ENCODE peak calls at places on chromosomes 5 and 9, in nine cellular contexts. One of them, this sample, is unnamed.

GRCh38 chr5:180467028-180467427 is 27.2 kb upstream of the CNOT6 start:
- DNase-seq in tibial artery: no peak
- DNase-seq in stomach: peak; percentile 70
- DNase-seq in Panc1: no peak
- DNase-seq in stimulated activated CD8-positive, alpha-beta memory T cell treated with anti-CD3 and anti-CD28 coated beads, Interleukin-4, amount 100 ng/mL, for 4 hours: no peak
- DNase-seq in cardiac fibroblast: peak; percentile 60
- DNase-seq in mucosa of descending colon: peak; percentile 86
- DNase-seq in NCI-H446 treated with DMSO at 0.1 percent for 48 hours: no peak
- DNase-seq in sciatic nerve: no peak
- DNase-seq in this sample: peak; percentile 61

GRCh38 chr9:137759649-137760321 is 117.8 kb upstream of the CACNA1B start:
- DNase-seq in tibial artery: no peak
- DNase-seq in stomach: no peak
- DNase-seq in Panc1: no peak
- DNase-seq in stimulated activated CD8-positive, alpha-beta memory T cell treated with anti-CD3 and anti-CD28 coated beads, Interleukin-4, amount 100 ng/mL, for 4 hours: no peak
- DNase-seq in cardiac fibroblast: no peak
- DNase-seq in mucosa of descending colon: no peak
- DNase-seq in NCI-H446 treated with DMSO at 0.1 percent for 48 hours: no peak
- DNase-seq in sciatic nerve: no peak
- DNase-seq in this sample: no peak

GRCh38 chr5:151298063-151298462 is 5.5 kb downstream of the SLC36A3 start:
- DNase-seq in tibial artery: no peak
- DNase-seq in stomach: no peak
- DNase-seq in Panc1: peak; percentile 41
- DNase-seq in stimulated activated CD8-positive, alpha-beta memory T cell treated with anti-CD3 and anti-CD28 coated beads, Interleukin-4, amount 100 ng/mL, for 4 hours: no peak
- DNase-seq in cardiac fibroblast: no peak
- DNase-seq in mucosa of descending colon: peak; percentile 11
- DNase-seq in NCI-H446 treated with DMSO at 0.1 percent for 48 hours: peak; percentile 3
- DNase-seq in sciatic nerve: no peak
- DNase-seq in this sample: no peak

GRCh38 chr5:175246242-175246891 is 197.6 kb downstream of the DRD1 start:
- DNase-seq in tibial artery: peak; percentile 86
- DNase-seq in stomach: no peak
- DNase-seq in Panc1: peak; percentile 72
- DNase-seq in stimulated activated CD8-positive, alpha-beta memory T cell treated with anti-CD3 and anti-CD28 coated beads, Interleukin-4, amount 100 ng/mL, for 4 hours: no peak
- DNase-seq in cardiac fibroblast: peak; percentile 56
- DNase-seq in mucosa of descending colon: peak; percentile 9
- DNase-seq in NCI-H446 treated with DMSO at 0.1 percent for 48 hours: no peak
- DNase-seq in sciatic nerve: no peak
- DNase-seq in this sample: peak; percentile 15

GRCh38 chr9:109452761-109453160 is 45.3 kb downstream of the PTPN3 start:
- DNase-seq in tibial artery: no peak
- DNase-seq in stomach: no peak
- DNase-seq in Panc1: no peak
- DNase-seq in stimulated activated CD8-positive, alpha-beta memory T cell treated with anti-CD3 and anti-CD28 coated beads, Interleukin-4, amount 100 ng/mL, for 4 hours: no peak
- DNase-seq in cardiac fibroblast: peak; percentile 80
- DNase-seq in mucosa of descending colon: no peak
- DNase-seq in NCI-H446 treated with DMSO at 0.1 percent for 48 hours: no peak
- DNase-seq in sciatic nerve: no peak
- DNase-seq in this sample: no peak

GRCh38 chr9:123217148-123217585 is 51.2 kb downstream of the STRBP start:
- DNase-seq in tibial artery: no peak
- DNase-seq in stomach: no peak
- DNase-seq in Panc1: no peak
- DNase-seq in stimulated activated CD8-positive, alpha-beta memory T cell treated with anti-CD3 and anti-CD28 coated beads, Interleukin-4, amount 100 ng/mL, for 4 hours: no peak
- DNase-seq in cardiac fibroblast: peak; percentile 8
- DNase-seq in mucosa of descending colon: no peak
- DNase-seq in NCI-H446 treated with DMSO at 0.1 percent for 48 hours: no peak
- DNase-seq in sciatic nerve: no peak
- DNase-seq in this sample: no peak

GRCh38 chr9:127178646-127179632 is 56.5 kb upstream of the ANGPTL2 start:
- DNase-seq in tibial artery: peak; percentile 63
- DNase-seq in stomach: peak; percentile 15
- DNase-seq in Panc1: no peak
- DNase-seq in stimulated activated CD8-positive, alpha-beta memory T cell treated with anti-CD3 and anti-CD28 coated beads, Interleukin-4, amount 100 ng/mL, for 4 hours: no peak
- DNase-seq in cardiac fibroblast: no peak
- DNase-seq in mucosa of descending colon: no peak
- DNase-seq in NCI-H446 treated with DMSO at 0.1 percent for 48 hours: no peak
- DNase-seq in sciatic nerve: peak; percentile 63
- DNase-seq in this sample: peak; percentile 63

GRCh38 chr9:36720043-36720442 is 147.3 kb downstream of the MELK start:
- DNase-seq in tibial artery: no peak
- DNase-seq in stomach: no peak
- DNase-seq in Panc1: no peak
- DNase-seq in stimulated activated CD8-positive, alpha-beta memory T cell treated with anti-CD3 and anti-CD28 coated beads, Interleukin-4, amount 100 ng/mL, for 4 hours: no peak
- DNase-seq in cardiac fibroblast: no peak
- DNase-seq in mucosa of descending colon: no peak
- DNase-seq in NCI-H446 treated with DMSO at 0.1 percent for 48 hours: no peak
- DNase-seq in sciatic nerve: no peak
- DNase-seq in this sample: no peak

GRCh38 chr9:124688238-124688904 is 82.7 kb downstream of the NR6A1 start:
- DNase-seq in tibial artery: no peak
- DNase-seq in stomach: no peak
- DNase-seq in Panc1: no peak
- DNase-seq in stimulated activated CD8-positive, alpha-beta memory T cell treated with anti-CD3 and anti-CD28 coated beads, Interleukin-4, amount 100 ng/mL, for 4 hours: no peak
- DNase-seq in cardiac fibroblast: no peak
- DNase-seq in mucosa of descending colon: no peak
- DNase-seq in NCI-H446 treated with DMSO at 0.1 percent for 48 hours: no peak
- DNase-seq in sciatic nerve: no peak
- DNase-seq in this sample: no peak

GRCh38 chr5:126069329-126069728 is 353.9 kb upstream of the GRAMD2B start:
- DNase-seq in tibial artery: no peak
- DNase-seq in stomach: no peak
- DNase-seq in Panc1: no peak
- DNase-seq in stimulated activated CD8-positive, alpha-beta memory T cell treated with anti-CD3 and anti-CD28 coated beads, Interleukin-4, amount 100 ng/mL, for 4 hours: no peak
- DNase-seq in cardiac fibroblast: no peak
- DNase-seq in mucosa of descending colon: no peak
- DNase-seq in NCI-H446 treated with DMSO at 0.1 percent for 48 hours: no peak
- DNase-seq in sciatic nerve: no peak
- DNase-seq in this sample: no peak

GRCh38 chr5:172583931-172584511 is 57.0 kb upstream of the NEURL1B start:
- DNase-seq in tibial artery: no peak
- DNase-seq in stomach: no peak
- DNase-seq in Panc1: no peak
- DNase-seq in stimulated activated CD8-positive, alpha-beta memory T cell treated with anti-CD3 and anti-CD28 coated beads, Interleukin-4, amount 100 ng/mL, for 4 hours: no peak
- DNase-seq in cardiac fibroblast: peak; percentile 71
- DNase-seq in mucosa of descending colon: no peak
- DNase-seq in NCI-H446 treated with DMSO at 0.1 percent for 48 hours: no peak
- DNase-seq in sciatic nerve: peak; percentile 52
- DNase-seq in this sample: no peak

GRCh38 chr5:33148076-33148501 is 292.7 kb upstream of the TARS1 start:
- DNase-seq in tibial artery: no peak
- DNase-seq in stomach: no peak
- DNase-seq in Panc1: peak; percentile 77
- DNase-seq in stimulated activated CD8-positive, alpha-beta memory T cell treated with anti-CD3 and anti-CD28 coated beads, Interleukin-4, amount 100 ng/mL, for 4 hours: no peak
- DNase-seq in cardiac fibroblast: peak; percentile 92
- DNase-seq in mucosa of descending colon: no peak
- DNase-seq in NCI-H446 treated with DMSO at 0.1 percent for 48 hours: no peak
- DNase-seq in sciatic nerve: peak; percentile 65
- DNase-seq in this sample: no peak

GRCh38 chr9:36396985-36397384 is 3.1 kb downstream of the RNF38 start:
- DNase-seq in tibial artery: no peak
- DNase-seq in stomach: no peak
- DNase-seq in Panc1: no peak
- DNase-seq in stimulated activated CD8-positive, alpha-beta memory T cell treated with anti-CD3 and anti-CD28 coated beads, Interleukin-4, amount 100 ng/mL, for 4 hours: no peak
- DNase-seq in cardiac fibroblast: no peak
- DNase-seq in mucosa of descending colon: no peak
- DNase-seq in NCI-H446 treated with DMSO at 0.1 percent for 48 hours: no peak
- DNase-seq in sciatic nerve: no peak
- DNase-seq in this sample: no peak

GRCh38 chr5:133602829-133603380 is 9.4 kb downstream of the FSTL4 start:
- DNase-seq in tibial artery: no peak
- DNase-seq in stomach: no peak
- DNase-seq in Panc1: no peak
- DNase-seq in stimulated activated CD8-positive, alpha-beta memory T cell treated with anti-CD3 and anti-CD28 coated beads, Interleukin-4, amount 100 ng/mL, for 4 hours: no peak
- DNase-seq in cardiac fibroblast: no peak
- DNase-seq in mucosa of descending colon: no peak
- DNase-seq in NCI-H446 treated with DMSO at 0.1 percent for 48 hours: no peak
- DNase-seq in sciatic nerve: no peak
- DNase-seq in this sample: no peak

GRCh38 chr9:98708933-98709911 is at the start of gene GABBR2:
- DNase-seq in tibial artery: no peak
- DNase-seq in stomach: no peak
- DNase-seq in Panc1: no peak
- DNase-seq in stimulated activated CD8-positive, alpha-beta memory T cell treated with anti-CD3 and anti-CD28 coated beads, Interleukin-4, amount 100 ng/mL, for 4 hours: no peak
- DNase-seq in cardiac fibroblast: no peak
- DNase-seq in mucosa of descending colon: no peak
- DNase-seq in NCI-H446 treated with DMSO at 0.1 percent for 48 hours: no peak
- DNase-seq in sciatic nerve: no peak
- DNase-seq in this sample: no peak

GRCh38 chr5:74586831-74587230 is 53.7 kb downstream of the ENC1 start:
- DNase-seq in tibial artery: no peak
- DNase-seq in stomach: no peak
- DNase-seq in Panc1: no peak
- DNase-seq in stimulated activated CD8-positive, alpha-beta memory T cell treated with anti-CD3 and anti-CD28 coated beads, Interleukin-4, amount 100 ng/mL, for 4 hours: no peak
- DNase-seq in cardiac fibroblast: no peak
- DNase-seq in mucosa of descending colon: no peak
- DNase-seq in NCI-H446 treated with DMSO at 0.1 percent for 48 hours: no peak
- DNase-seq in sciatic nerve: no peak
- DNase-seq in this sample: no peak

GRCh38 chr9:75120661-75121060 is 32.3 kb downstream of the OSTF1 start:
- DNase-seq in tibial artery: no peak
- DNase-seq in stomach: no peak
- DNase-seq in Panc1: no peak
- DNase-seq in stimulated activated CD8-positive, alpha-beta memory T cell treated with anti-CD3 and anti-CD28 coated beads, Interleukin-4, amount 100 ng/mL, for 4 hours: no peak
- DNase-seq in cardiac fibroblast: no peak
- DNase-seq in mucosa of descending colon: no peak
- DNase-seq in NCI-H446 treated with DMSO at 0.1 percent for 48 hours: no peak
- DNase-seq in sciatic nerve: no peak
- DNase-seq in this sample: no peak

GRCh38 chr9:22469928-22470544 is 23.4 kb downstream of the DMRTA1 start:
- DNase-seq in tibial artery: no peak
- DNase-seq in stomach: no peak
- DNase-seq in Panc1: no peak
- DNase-seq in stimulated activated CD8-positive, alpha-beta memory T cell treated with anti-CD3 and anti-CD28 coated beads, Interleukin-4, amount 100 ng/mL, for 4 hours: no peak
- DNase-seq in cardiac fibroblast: peak; percentile 29
- DNase-seq in mucosa of descending colon: peak; percentile 42
- DNase-seq in NCI-H446 treated with DMSO at 0.1 percent for 48 hours: peak; percentile 27
- DNase-seq in sciatic nerve: no peak
- DNase-seq in this sample: no peak

GRCh38 chr9:123401879-123402513 is 46.0 kb downstream of the CRB2 start:
- DNase-seq in tibial artery: no peak
- DNase-seq in stomach: no peak
- DNase-seq in Panc1: peak; percentile 18
- DNase-seq in stimulated activated CD8-positive, alpha-beta memory T cell treated with anti-CD3 and anti-CD28 coated beads, Interleukin-4, amount 100 ng/mL, for 4 hours: no peak
- DNase-seq in cardiac fibroblast: peak; percentile 68
- DNase-seq in mucosa of descending colon: peak; percentile 57
- DNase-seq in NCI-H446 treated with DMSO at 0.1 percent for 48 hours: peak; percentile 24
- DNase-seq in sciatic nerve: no peak
- DNase-seq in this sample: no peak

GRCh38 chr5:58148366-58148765 is 311.5 kb downstream of the PLK2 start:
- DNase-seq in tibial artery: no peak
- DNase-seq in stomach: no peak
- DNase-seq in Panc1: no peak
- DNase-seq in stimulated activated CD8-positive, alpha-beta memory T cell treated with anti-CD3 and anti-CD28 coated beads, Interleukin-4, amount 100 ng/mL, for 4 hours: no peak
- DNase-seq in cardiac fibroblast: no peak
- DNase-seq in mucosa of descending colon: no peak
- DNase-seq in NCI-H446 treated with DMSO at 0.1 percent for 48 hours: no peak
- DNase-seq in sciatic nerve: no peak
- DNase-seq in this sample: no peak

GRCh38 chr5:39264528-39264927 is 45.2 kb upstream of the FYB1 start:
- DNase-seq in tibial artery: no peak
- DNase-seq in stomach: no peak
- DNase-seq in Panc1: no peak
- DNase-seq in stimulated activated CD8-positive, alpha-beta memory T cell treated with anti-CD3 and anti-CD28 coated beads, Interleukin-4, amount 100 ng/mL, for 4 hours: no peak
- DNase-seq in cardiac fibroblast: no peak
- DNase-seq in mucosa of descending colon: no peak
- DNase-seq in NCI-H446 treated with DMSO at 0.1 percent for 48 hours: no peak
- DNase-seq in sciatic nerve: no peak
- DNase-seq in this sample: no peak

GRCh38 chr5:32159328-32160072 is 14.6 kb downstream of the GOLPH3 start:
- DNase-seq in tibial artery: no peak
- DNase-seq in stomach: no peak
- DNase-seq in Panc1: no peak
- DNase-seq in stimulated activated CD8-positive, alpha-beta memory T cell treated with anti-CD3 and anti-CD28 coated beads, Interleukin-4, amount 100 ng/mL, for 4 hours: no peak
- DNase-seq in cardiac fibroblast: no peak
- DNase-seq in mucosa of descending colon: no peak
- DNase-seq in NCI-H446 treated with DMSO at 0.1 percent for 48 hours: no peak
- DNase-seq in sciatic nerve: no peak
- DNase-seq in this sample: no peak

GRCh38 chr5:71640408-71640807 is 53.3 kb downstream of the MCCC2 start:
- DNase-seq in tibial artery: no peak
- DNase-seq in stomach: no peak
- DNase-seq in Panc1: no peak
- DNase-seq in stimulated activated CD8-positive, alpha-beta memory T cell treated with anti-CD3 and anti-CD28 coated beads, Interleukin-4, amount 100 ng/mL, for 4 hours: no peak
- DNase-seq in cardiac fibroblast: no peak
- DNase-seq in mucosa of descending colon: no peak
- DNase-seq in NCI-H446 treated with DMSO at 0.1 percent for 48 hours: no peak
- DNase-seq in sciatic nerve: no peak
- DNase-seq in this sample: no peak

GRCh38 chr5:130549884-130550552 is 615.0 kb downstream of the HINT1 start:
- DNase-seq in tibial artery: no peak
- DNase-seq in stomach: no peak
- DNase-seq in Panc1: peak; percentile 52
- DNase-seq in stimulated activated CD8-positive, alpha-beta memory T cell treated with anti-CD3 and anti-CD28 coated beads, Interleukin-4, amount 100 ng/mL, for 4 hours: no peak
- DNase-seq in cardiac fibroblast: peak; percentile 75
- DNase-seq in mucosa of descending colon: no peak
- DNase-seq in NCI-H446 treated with DMSO at 0.1 percent for 48 hours: no peak
- DNase-seq in sciatic nerve: no peak
- DNase-seq in this sample: no peak

GRCh38 chr9:134811673-134812668 is 68.6 kb upstream of the FCN2 start:
- DNase-seq in tibial artery: no peak
- DNase-seq in stomach: no peak
- DNase-seq in Panc1: no peak
- DNase-seq in stimulated activated CD8-positive, alpha-beta memory T cell treated with anti-CD3 and anti-CD28 coated beads, Interleukin-4, amount 100 ng/mL, for 4 hours: no peak
- DNase-seq in cardiac fibroblast: peak; percentile 66
- DNase-seq in mucosa of descending colon: peak; percentile 29
- DNase-seq in NCI-H446 treated with DMSO at 0.1 percent for 48 hours: no peak
- DNase-seq in sciatic nerve: no peak
- DNase-seq in this sample: no peak

GRCh38 chr9:17018001-17018491 is 116.8 kb upstream of the CNTLN start:
- DNase-seq in tibial artery: peak; percentile 95
- DNase-seq in stomach: no peak
- DNase-seq in Panc1: no peak
- DNase-seq in stimulated activated CD8-positive, alpha-beta memory T cell treated with anti-CD3 and anti-CD28 coated beads, Interleukin-4, amount 100 ng/mL, for 4 hours: no peak
- DNase-seq in cardiac fibroblast: peak; percentile 32
- DNase-seq in mucosa of descending colon: no peak
- DNase-seq in NCI-H446 treated with DMSO at 0.1 percent for 48 hours: no peak
- DNase-seq in sciatic nerve: peak; percentile 63
- DNase-seq in this sample: peak; percentile 14

GRCh38 chr9:37935106-37935505 is 31.2 kb upstream of the SLC25A51 start:
- DNase-seq in tibial artery: no peak
- DNase-seq in stomach: no peak
- DNase-seq in Panc1: no peak
- DNase-seq in stimulated activated CD8-positive, alpha-beta memory T cell treated with anti-CD3 and anti-CD28 coated beads, Interleukin-4, amount 100 ng/mL, for 4 hours: no peak
- DNase-seq in cardiac fibroblast: no peak
- DNase-seq in mucosa of descending colon: no peak
- DNase-seq in NCI-H446 treated with DMSO at 0.1 percent for 48 hours: no peak
- DNase-seq in sciatic nerve: no peak
- DNase-seq in this sample: no peak

GRCh38 chr9:82706781-82707180 is 356.2 kb downstream of the RASEF start:
- DNase-seq in tibial artery: no peak
- DNase-seq in stomach: no peak
- DNase-seq in Panc1: no peak
- DNase-seq in stimulated activated CD8-positive, alpha-beta memory T cell treated with anti-CD3 and anti-CD28 coated beads, Interleukin-4, amount 100 ng/mL, for 4 hours: no peak
- DNase-seq in cardiac fibroblast: no peak
- DNase-seq in mucosa of descending colon: no peak
- DNase-seq in NCI-H446 treated with DMSO at 0.1 percent for 48 hours: no peak
- DNase-seq in sciatic nerve: no peak
- DNase-seq in this sample: no peak

GRCh38 chr9:78405461-78405860 is 108.5 kb downstream of the PSAT1 start:
- DNase-seq in tibial artery: no peak
- DNase-seq in stomach: no peak
- DNase-seq in Panc1: no peak
- DNase-seq in stimulated activated CD8-positive, alpha-beta memory T cell treated with anti-CD3 and anti-CD28 coated beads, Interleukin-4, amount 100 ng/mL, for 4 hours: no peak
- DNase-seq in cardiac fibroblast: no peak
- DNase-seq in mucosa of descending colon: no peak
- DNase-seq in NCI-H446 treated with DMSO at 0.1 percent for 48 hours: no peak
- DNase-seq in sciatic nerve: no peak
- DNase-seq in this sample: no peak

GRCh38 chr5:111954516-111955337 is 197.7 kb upstream of the NREP start:
- DNase-seq in tibial artery: no peak
- DNase-seq in stomach: no peak
- DNase-seq in Panc1: no peak
- DNase-seq in stimulated activated CD8-positive, alpha-beta memory T cell treated with anti-CD3 and anti-CD28 coated beads, Interleukin-4, amount 100 ng/mL, for 4 hours: no peak
- DNase-seq in cardiac fibroblast: no peak
- DNase-seq in mucosa of descending colon: no peak
- DNase-seq in NCI-H446 treated with DMSO at 0.1 percent for 48 hours: no peak
- DNase-seq in sciatic nerve: no peak
- DNase-seq in this sample: no peak

GRCh38 chr5:160271396-160271795 is 41.0 kb downstream of the CCNJL start:
- DNase-seq in tibial artery: no peak
- DNase-seq in stomach: no peak
- DNase-seq in Panc1: no peak
- DNase-seq in stimulated activated CD8-positive, alpha-beta memory T cell treated with anti-CD3 and anti-CD28 coated beads, Interleukin-4, amount 100 ng/mL, for 4 hours: no peak
- DNase-seq in cardiac fibroblast: no peak
- DNase-seq in mucosa of descending colon: peak; percentile 77
- DNase-seq in NCI-H446 treated with DMSO at 0.1 percent for 48 hours: no peak
- DNase-seq in sciatic nerve: no peak
- DNase-seq in this sample: no peak